ENCODE peak calls at places on chromosomes 5 and 9, in five cellular contexts. One of them, this sample, is unnamed. For H3K4me1 and H3K27me3, the result is how much of the 10 kb centered on the place peaks cover.

GRCh38 chr5:85049020-85049419 is 664.3 kb upstream of the EDIL3 start:
- DNase-seq in fibroblast of lung: peak
- DNase-seq in lower lobe of right lung: no peak
- DNase-seq in IMR-90: peak
- DNase-seq in H9: peak
- DNase-seq in this sample: peak

GRCh38 chr9:32823101-32823500 is 39.8 kb downstream of the TMEM215 start:
- DNase-seq in fibroblast of lung: no peak
- DNase-seq in lower lobe of right lung: no peak
- DNase-seq in IMR-90: no peak
- DNase-seq in H9: no peak
- DNase-seq in this sample: no peak

GRCh38 chr9:113456235-113456634 is 7.3 kb upstream of the RGS3 start:
- DNase-seq in IMR-90: peak
- DNase-seq in lower lobe of right lung: no peak
- DNase-seq in fibroblast of lung: peak
- DNase-seq in H9: no peak
- DNase-seq in this sample: no peak

GRCh38 chr5:93044860-93045666 is 536.0 kb downstream of the NR2F1-AS1 start:
- DNase-seq in lower lobe of right lung: no peak
- DNase-seq in fibroblast of lung: no peak
- DNase-seq in H9: no peak
- DNase-seq in IMR-90: no peak
- DNase-seq in this sample: no peak

GRCh38 chr9:18437315-18438200 is 36.4 kb upstream of the ADAMTSL1 start:
- DNase-seq in H9: no peak
- DNase-seq in fibroblast of lung: peak
- DNase-seq in IMR-90: peak
- DNase-seq in lower lobe of right lung: no peak
- DNase-seq in this sample: peak

GRCh38 chr5:64939772-64940510 is 171.2 kb downstream of the CWC27 start:
- DNase-seq in lower lobe of right lung: peak
- DNase-seq in fibroblast of lung: peak
- DNase-seq in IMR-90: peak
- DNase-seq in H9: peak
- DNase-seq in this sample: no peak

GRCh38 chr5:178203670-178204204 is 596 bp upstream of the HNRNPAB start:
- DNase-seq in fibroblast of lung: no peak
- DNase-seq in H9: no peak
- DNase-seq in IMR-90: no peak
- DNase-seq in lower lobe of right lung: no peak
- DNase-seq in this sample: no peak

GRCh38 chr5:31361234-31361633 is 167.7 kb downstream of the CDH6 start:
- DNase-seq in lower lobe of right lung: no peak
- DNase-seq in IMR-90: peak
- DNase-seq in H9: no peak
- DNase-seq in fibroblast of lung: peak
- DNase-seq in this sample: peak

GRCh38 chr9:105751761-105752160 is 57.4 kb downstream of the TMEM38B start:
- DNase-seq in IMR-90: no peak
- DNase-seq in lower lobe of right lung: no peak
- DNase-seq in fibroblast of lung: no peak
- DNase-seq in H9: no peak
- DNase-seq in this sample: no peak

GRCh38 chr5:169521366-169521983 is 62.1 kb upstream of the SPDL1 start:
- DNase-seq in lower lobe of right lung: no peak
- DNase-seq in fibroblast of lung: peak
- DNase-seq in IMR-90: no peak
- DNase-seq in H9: no peak
- DNase-seq in this sample: no peak

GRCh38 chr9:33167949-33168535 is 906 bp upstream of the B4GALT1 start:
- DNase-seq in H9: no peak
- DNase-seq in fibroblast of lung: no peak
- DNase-seq in IMR-90: no peak
- DNase-seq in lower lobe of right lung: peak
- DNase-seq in this sample: no peak

GRCh38 chr5:72612810-72613209 is 105.6 kb upstream of the ZNF366 start:
- DNase-seq in lower lobe of right lung: no peak
- DNase-seq in fibroblast of lung: no peak
- DNase-seq in H9: no peak
- DNase-seq in IMR-90: peak
- DNase-seq in this sample: no peak

GRCh38 chr5:167639213-167639612 is 652.2 kb upstream of the WWC1 start:
- DNase-seq in IMR-90: peak
- DNase-seq in fibroblast of lung: peak
- DNase-seq in H9: no peak
- DNase-seq in lower lobe of right lung: no peak
- DNase-seq in this sample: no peak

GRCh38 chr5:32100230-32100629 is 73.9 kb downstream of the GOLPH3 start:
- DNase-seq in H9: no peak
- DNase-seq in fibroblast of lung: no peak
- DNase-seq in lower lobe of right lung: no peak
- DNase-seq in IMR-90: no peak
- DNase-seq in this sample: peak

DNA sequence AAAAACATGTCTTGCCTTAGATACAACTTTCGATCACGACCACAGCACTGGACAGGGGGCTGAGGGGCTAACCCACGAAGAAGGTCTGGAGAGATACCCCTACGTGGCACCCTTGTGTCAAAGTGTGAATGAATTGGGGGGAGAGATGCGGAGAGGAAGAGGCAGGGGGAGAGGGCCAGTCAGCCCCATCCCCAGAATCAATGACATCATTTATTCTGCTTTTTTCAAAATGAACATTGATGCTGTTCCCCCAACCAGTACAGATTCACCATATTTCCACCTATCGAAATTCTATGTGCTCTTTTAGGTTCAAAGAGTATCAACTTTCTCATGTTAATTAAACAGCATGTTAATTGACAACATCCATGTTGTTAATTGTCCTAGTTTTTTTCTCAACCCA is 32.4 kb downstream of the DAP start:
- DNase-seq in fibroblast of lung: no peak
- DNase-seq in lower lobe of right lung: no peak
- DNase-seq in H9: no peak
- DNase-seq in IMR-90: no peak
- DNase-seq in this sample: no peak
- H3K4me1 ChIP-seq in fibroblast of lung: under half
- H3K4me1 ChIP-seq in lower lobe of right lung: under half
- H3K4me1 ChIP-seq in H9: under half
- H3K4me1 ChIP-seq in IMR-90: under half
- H3K4me1 ChIP-seq in this sample: under half

GRCh38 chr5:120605325-120606079 is 141.4 kb downstream of the PRR16 start:
- DNase-seq in fibroblast of lung: peak
- DNase-seq in H9: no peak
- DNase-seq in lower lobe of right lung: no peak
- DNase-seq in IMR-90: no peak
- DNase-seq in this sample: no peak
- H3K27me3 ChIP-seq in fibroblast of lung: under half
- H3K27me3 ChIP-seq in H9: under half
- H3K27me3 ChIP-seq in lower lobe of right lung: under half
- H3K27me3 ChIP-seq in IMR-90: under half
- H3K27me3 ChIP-seq in this sample: under half

DNA sequence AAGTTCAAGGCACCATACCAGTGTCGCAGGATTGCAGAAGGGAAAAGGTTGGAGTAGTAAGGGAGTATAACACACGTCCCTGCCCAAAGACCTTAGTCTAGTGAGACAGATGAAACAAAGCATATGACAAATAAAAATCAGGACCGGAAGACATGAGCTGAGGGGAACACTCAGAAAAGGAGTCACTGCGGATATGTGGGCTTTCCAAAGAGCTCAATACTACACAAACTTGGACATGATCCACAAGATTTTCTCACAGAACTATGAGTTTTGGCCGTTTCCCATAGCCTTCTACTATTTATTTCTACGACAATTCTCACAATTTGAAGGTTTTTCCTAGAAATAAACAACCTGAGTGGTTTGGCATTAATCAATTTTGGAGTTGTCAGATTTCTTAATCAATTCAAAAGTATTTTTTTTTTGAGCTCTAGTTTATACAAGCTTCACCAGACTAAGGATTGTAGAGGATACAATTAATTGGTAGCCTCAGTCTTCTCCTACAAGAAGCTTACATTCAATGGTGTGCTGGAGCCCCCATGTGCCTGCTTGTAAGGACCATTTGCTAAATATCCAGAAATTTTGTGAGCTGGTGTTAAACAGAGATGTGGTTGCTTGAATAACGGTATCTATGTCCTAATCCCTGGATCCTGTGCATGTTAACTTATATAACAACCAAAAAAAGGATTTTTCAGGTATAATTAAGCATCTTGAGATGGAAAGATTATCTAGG is 91.4 kb downstream of the ADAMTS12 start:
- DNase-seq in H9: no peak
- DNase-seq in IMR-90: no peak
- DNase-seq in lower lobe of right lung: no peak
- DNase-seq in fibroblast of lung: no peak
- DNase-seq in this sample: no peak
- TF ChIP-seq CTCF in H9: no peak
- TF ChIP-seq CTCF in IMR-90: no peak
- TF ChIP-seq CTCF in lower lobe of right lung: no peak
- TF ChIP-seq CTCF in fibroblast of lung: no peak
- TF ChIP-seq CTCF in this sample: no peak

GRCh38 chr5:53357439-53357838 is 123.0 kb upstream of the FST start:
- DNase-seq in fibroblast of lung: no peak
- DNase-seq in lower lobe of right lung: no peak
- DNase-seq in IMR-90: no peak
- DNase-seq in H9: no peak
- DNase-seq in this sample: no peak
- H3K4me1 ChIP-seq in fibroblast of lung: under half
- H3K4me1 ChIP-seq in lower lobe of right lung: under half
- H3K4me1 ChIP-seq in IMR-90: under half
- H3K4me1 ChIP-seq in H9: under half
- H3K4me1 ChIP-seq in this sample: under half

DNA sequence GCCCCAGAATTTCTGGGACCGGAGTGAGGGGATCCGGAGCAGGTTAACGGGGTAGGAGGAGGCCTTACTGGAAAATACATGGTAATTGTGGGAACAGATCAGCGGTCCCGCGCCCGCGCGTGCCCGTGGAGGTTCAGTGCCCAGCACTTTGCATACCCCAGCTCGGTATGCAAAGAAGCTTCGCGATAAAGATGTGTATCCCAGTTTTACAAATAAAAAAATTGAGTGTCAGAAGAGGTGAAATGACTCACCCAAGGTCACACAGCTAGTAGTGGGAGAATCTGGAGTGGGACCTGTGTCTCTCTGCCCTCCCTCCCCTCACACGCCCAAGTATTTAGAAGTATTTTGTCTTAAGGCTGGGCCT is 965 bp downstream of the NEURL1B start:
- DNase-seq in lower lobe of right lung: no peak
- DNase-seq in IMR-90: peak
- DNase-seq in fibroblast of lung: peak
- DNase-seq in H9: no peak
- DNase-seq in this sample: no peak
- H3K27me3 ChIP-seq in lower lobe of right lung: under half
- H3K27me3 ChIP-seq in IMR-90: under half
- H3K27me3 ChIP-seq in fibroblast of lung: under half
- H3K27me3 ChIP-seq in H9: under half
- H3K27me3 ChIP-seq in this sample: under half

GRCh38 chr5:173826921-173827350 is 61.2 kb upstream of the CPEB4 start:
- DNase-seq in lower lobe of right lung: no peak
- DNase-seq in H9: no peak
- DNase-seq in IMR-90: no peak
- DNase-seq in fibroblast of lung: no peak
- DNase-seq in this sample: no peak

GRCh38 chr5:173828952-173829351 is 59.2 kb upstream of the CPEB4 start:
- DNase-seq in fibroblast of lung: no peak
- DNase-seq in lower lobe of right lung: no peak
- DNase-seq in H9: no peak
- DNase-seq in IMR-90: no peak
- DNase-seq in this sample: no peak

GRCh38 chr5:173823721-173824567 is 64.2 kb upstream of the CPEB4 start:
- DNase-seq in IMR-90: peak
- DNase-seq in lower lobe of right lung: no peak
- DNase-seq in H9: no peak
- DNase-seq in fibroblast of lung: peak
- DNase-seq in this sample: no peak

GRCh38 chr5:173825215-173825865 is 62.8 kb upstream of the CPEB4 start:
- DNase-seq in fibroblast of lung: peak
- DNase-seq in H9: no peak
- DNase-seq in lower lobe of right lung: no peak
- DNase-seq in IMR-90: no peak
- DNase-seq in this sample: peak

GRCh38 chr5:173826179-173826920 is 61.8 kb upstream of the CPEB4 start:
- DNase-seq in fibroblast of lung: no peak
- DNase-seq in H9: no peak
- DNase-seq in lower lobe of right lung: no peak
- DNase-seq in IMR-90: no peak
- DNase-seq in this sample: no peak
- TF ChIP-seq CTCF in fibroblast of lung: no peak
- TF ChIP-seq CTCF in H9: no peak
- TF ChIP-seq CTCF in lower lobe of right lung: no peak
- TF ChIP-seq CTCF in IMR-90: no peak
- TF ChIP-seq CTCF in this sample: no peak